ENCODE peak calls at places on chromosomes 5 and 9, in six cellular contexts. Z is A549, F is K562, D is HepG2, R is endothelial cell of umbilical vein, I is GM12878. M is an unnamed sample.
A peak's percentile ranks its signal among the peaks of the same experiment; 100 is the strongest.

GRCh38 chr5:2986301-2986700 is 234.8 kb upstream of the IRX2 start:
- DNase-seq in R (no peak), Z (no peak), D (no peak), I (no peak), F (no peak), M (no peak)

GRCh38 chr5:174503461-174504265 is 220.7 kb upstream of the MSX2 start:
- DNase-seq in R (peak; percentile 2), Z (peak; percentile 37), F (no peak), D (no peak), I (no peak), M (peak; percentile 56)

GRCh38 chr5:167229751-167230150 is 1061.7 kb upstream of the WWC1 start:
- DNase-seq in D (no peak), R (no peak), I (no peak), Z (no peak), F (no peak), M (no peak)

GRCh38 chr5:4370218-4370617 is 769.9 kb upstream of the ADAMTS16 start:
- DNase-seq in F (no peak), I (no peak), D (no peak), Z (no peak), R (no peak), M (no peak)

GRCh38 chr9:112819635-112820496 is 69.3 kb downstream of the SNX30 start:
- DNase-seq in Z (peak; percentile 69), D (peak; percentile 67), I (peak; percentile 26), R (peak; percentile 50), F (peak; percentile 69), M (peak; percentile 54)

GRCh38 chr9:110802416-110803035 is 133.9 kb downstream of the MUSK start:
- DNase-seq in I (no peak), R (no peak), D (no peak), F (no peak), Z (peak; percentile 51), M (peak; percentile 15)

GRCh38 chr9:134546746-134547145 is 94.9 kb upstream of the COL5A1 start:
- DNase-seq in R (no peak), D (no peak), F (no peak), I (no peak), Z (no peak), M (no peak)

GRCh38 chr9:93224591-93224990 is 40.7 kb downstream of the WNK2 start:
- DNase-seq in Z (no peak), I (no peak), R (no peak), F (no peak), D (peak; percentile 53), M (no peak)

GRCh38 chr9:134377976-134378375 is 51.7 kb downstream of the RXRA start:
- DNase-seq in R (no peak), F (no peak), I (no peak), D (no peak), Z (peak; percentile 61), M (no peak)

GRCh38 chr5:75434107-75434506 is 77.3 kb downstream of the CERT1 start:
- DNase-seq in D (no peak), R (no peak), F (no peak), Z (no peak), I (no peak), M (no peak)

GRCh38 chr9:34381323-34381722 is 4.6 kb upstream of the MYORG start:
- DNase-seq in R (no peak), D (no peak), I (no peak), Z (no peak), F (no peak), M (no peak)

GRCh38 chr5:173340984-173341383 is 12.8 kb upstream of the STC2 start:
- DNase-seq in R (no peak), Z (no peak), D (no peak), I (no peak), F (no peak), M (no peak)

GRCh38 chr5:145499483-145499882 is 335.7 kb downstream of the PRELID2 start:
- DNase-seq in I (no peak), F (no peak), Z (no peak), R (no peak), D (no peak), M (no peak)

GRCh38 chr5:5387192-5387591 is 35.3 kb upstream of the ICE1 start:
- DNase-seq in D (no peak), F (no peak), R (peak; percentile 8), Z (no peak), I (no peak), M (no peak)

GRCh38 chr5:77015938-77016569 is 14.2 kb upstream of the AGGF1 start:
- DNase-seq in Z (peak; percentile 78), F (peak; percentile 66), R (peak; percentile 66), I (no peak), D (peak; percentile 12), M (peak; percentile 66)

GRCh38 chr5:126857472-126858410 is 80.8 kb downstream of the LMNB1 start:
- DNase-seq in Z (no peak), F (no peak), D (no peak), R (no peak), I (no peak), M (no peak)

GRCh38 chr5:126863402-126863801 is 86.5 kb downstream of the LMNB1 start:
- DNase-seq in D (no peak), Z (no peak), I (no peak), R (no peak), F (no peak), M (no peak)

GRCh38 chr5:126854526-126855110 is 77.7 kb downstream of the LMNB1 start:
- DNase-seq in I (no peak), D (no peak), R (no peak), Z (no peak), F (no peak), M (no peak)

GRCh38 chr5:126855266-126855665 is 78.3 kb downstream of the LMNB1 start:
- DNase-seq in D (no peak), R (no peak), F (no peak), Z (no peak), I (no peak), M (no peak)

DNA sequence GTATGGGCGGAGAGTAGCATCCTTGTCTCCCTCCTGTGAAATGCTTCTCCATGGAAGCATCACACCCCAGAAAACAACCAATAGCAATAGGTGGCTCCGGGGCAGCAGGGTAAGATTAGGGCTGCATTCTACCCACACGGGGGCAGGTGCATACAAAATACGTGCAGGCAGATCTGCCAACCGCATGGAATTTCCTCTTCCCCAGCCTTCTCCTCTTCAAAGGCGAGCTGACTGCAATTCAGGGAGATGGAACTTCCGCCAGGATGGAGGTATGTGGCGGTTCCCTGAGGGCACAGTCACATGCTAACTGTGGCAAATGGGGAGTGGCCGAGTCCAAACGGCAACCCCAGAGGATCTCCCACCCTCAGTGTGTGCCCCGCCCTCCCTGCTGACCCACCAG is 81.5 kb downstream of the LMNB1 start:
- DNase-seq in Z (no peak), R (no peak), I (no peak), D (no peak), F (no peak), M (no peak)
- TF ChIP-seq CTCF in Z (no peak), R (no peak), I (no peak), D (no peak), F (no peak), M (no peak)

GRCh38 chr5:31193591-31194457 is at the start of gene CDH6:
- DNase-seq in F (no peak), R (no peak), Z (peak; percentile 19), D (no peak), I (no peak), M (no peak)
- TF ChIP-seq MAX in F (no peak), R (no peak), Z (no peak), D (no peak), I (no peak), M (no peak)

GRCh38 chr9:114487607-114488300 is 17.5 kb downstream of the WHRN start:
- DNase-seq in F (peak; percentile 85), Z (peak; percentile 74), R (peak; percentile 70), D (peak; percentile 71), I (peak; percentile 34), M (peak; percentile 76)
- TF ChIP-seq MYC in F (no peak), Z (no peak), R (no peak), D (no peak), I (no peak), M (no peak)

DNA sequence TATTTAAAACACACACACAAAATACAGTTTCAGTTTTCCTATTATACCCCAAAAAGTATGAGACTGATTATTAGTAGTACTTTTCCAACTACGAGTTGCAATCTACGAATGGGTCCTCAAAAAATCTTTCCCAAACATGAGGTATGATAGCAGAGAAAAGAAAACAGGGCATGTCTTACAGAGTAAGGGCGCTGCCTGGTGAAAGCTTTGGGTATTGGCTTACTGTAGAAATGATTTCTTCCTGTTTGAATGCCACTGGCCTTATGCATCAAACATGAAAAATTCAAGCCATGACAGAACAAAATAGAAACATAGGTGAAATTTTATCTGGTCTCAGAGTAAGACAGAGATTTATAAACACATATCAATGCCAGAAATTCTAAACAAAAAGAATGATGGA is 448.0 kb downstream of the SPOCK1 start:
- DNase-seq in F (no peak), I (no peak), Z (no peak), R (peak; percentile 30), D (peak; percentile 5), M (no peak)
- TF ChIP-seq CTCF in F (peak; percentile 14), I (no peak), Z (no peak), R (peak; percentile 24), D (peak; percentile 12), M (peak; percentile 7)

GRCh38 chr5:989961-990530 is 18.6 kb upstream of the NKD2 start:
- DNase-seq in Z (no peak), R (peak; percentile 62), I (no peak), F (peak; percentile 50), D (no peak), M (peak; percentile 66)
- TF ChIP-seq MAX in Z (no peak), R (no peak), I (no peak), F (no peak), D (no peak), M (peak; percentile 85)

GRCh38 chr9:6822696-6823095 is 64.9 kb downstream of the KDM4C start:
- DNase-seq in I (no peak), F (no peak), R (no peak), Z (no peak), D (no peak), M (no peak)

GRCh38 chr9:6829027-6829426 is 71.3 kb downstream of the KDM4C start:
- DNase-seq in Z (peak; percentile 22), I (no peak), R (no peak), F (no peak), D (peak; percentile 57), M (no peak)

GRCh38 chr9:6827370-6827949 is 69.7 kb downstream of the KDM4C start:
- DNase-seq in D (peak; percentile 71), Z (peak; percentile 47), R (peak; percentile 69), I (peak; percentile 16), F (peak; percentile 60), M (peak; percentile 82)
- TF ChIP-seq MYC in D (no peak), Z (no peak), R (no peak), I (no peak), F (no peak), M (peak; percentile 24)

GRCh38 chr5:38023799-38024198 is 184.0 kb upstream of the GDNF start:
- DNase-seq in F (no peak), Z (no peak), D (peak; percentile 12), I (no peak), R (no peak), M (no peak)
- TF ChIP-seq CTCF in F (peak; percentile 12), Z (no peak), D (peak; percentile 14), I (no peak), R (no peak), M (no peak)

DNA sequence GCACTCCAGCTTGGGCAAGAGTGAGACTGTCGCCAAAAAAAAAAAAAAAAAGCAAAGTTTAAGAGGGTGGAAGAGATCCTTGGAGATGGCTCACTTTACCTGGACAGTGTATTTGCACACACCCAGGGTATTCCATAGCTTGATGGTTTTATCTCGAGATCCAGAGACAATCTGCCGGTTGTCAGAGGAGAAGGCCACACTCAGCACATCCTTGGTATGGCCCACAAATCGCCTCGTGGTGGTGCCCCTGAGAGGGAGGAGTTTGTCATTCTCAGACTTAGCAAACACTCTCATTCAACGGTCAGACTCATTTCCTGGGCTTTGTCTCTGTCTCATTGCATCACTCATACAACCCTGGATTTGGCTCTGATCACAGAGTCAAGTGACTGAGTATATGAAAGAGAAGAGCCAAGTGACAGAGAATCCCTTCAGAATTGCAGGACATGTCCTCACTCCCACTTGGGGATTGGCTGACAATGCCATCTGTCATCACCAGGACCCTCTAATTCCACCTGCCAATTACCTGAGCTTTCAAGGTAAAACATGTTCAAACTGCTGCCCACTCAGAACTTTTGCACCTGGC is 2.2 kb downstream of the RACK1 start:
- DNase-seq in F (peak; percentile 56), Z (peak; percentile 64), D (peak; percentile 90), I (no peak), R (peak; percentile 83), M (peak; percentile 87)
- TF ChIP-seq MAX in F (no peak), Z (no peak), D (peak; percentile 35), I (no peak), R (peak; percentile 55), M (peak; percentile 65)

M was measured in NB4.